ENCODE peak calls at places on chromosomes 2 and 18, in four cellular contexts. I is ovary, X is HepG2, O is PC-9. F is an unnamed sample.

GRCh38 chr2:75627902-75628504 is 18.6 kb upstream of the MRPL19 start:
- DNase-seq in X (peak; percentile 75), I (peak; percentile 77), O (peak; percentile 69), F (peak; percentile 89)

GRCh38 chr2:29777164-29777563 is 144.2 kb downstream of the ALK start:
- DNase-seq in I (no peak), O (no peak), X (no peak), F (no peak)

GRCh38 chr2:199431748-199432213 is 26.0 kb downstream of the SATB2 start:
- DNase-seq in O (no peak), X (no peak), I (no peak), F (no peak)

GRCh38 chr2:228542277-228542676 is 360.8 kb upstream of the SPHKAP start:
- DNase-seq in O (no peak), X (no peak), I (no peak), F (no peak)

GRCh38 chr2:170017848-170018492 is 160.0 kb upstream of the MYO3B start:
- DNase-seq in X (no peak), O (no peak), I (peak; percentile 54), F (no peak)

GRCh38 chr2:510839-511238 is 166.4 kb downstream of the TMEM18 start:
- DNase-seq in O (no peak), X (no peak), I (no peak), F (no peak)

GRCh38 chr2:189580267-189580661 is 322 bp downstream of the SLC40A1 start:
- DNase-seq in I (peak; percentile 47), X (peak; percentile 40), O (peak; percentile 46), F (peak; percentile 38)

GRCh38 chr2:172672999-172673726 is 62.5 kb upstream of the RAPGEF4 start:
- DNase-seq in I (no peak), O (peak; percentile 68), X (no peak), F (no peak)

GRCh38 chr2:197496695-197497094 is 2.9 kb downstream of the HSPD1 start:
- DNase-seq in I (no peak), O (no peak), X (no peak), F (no peak)
- H3K4me3 ChIP-seq in I (no peak overlapping the region), O (peak overlapping the region; percentile 99), X (peak overlapping the region; percentile 68), F (no peak overlapping the region)

GRCh38 chr2:10517351-10518043 is 69.4 kb upstream of the ODC1 start:
- DNase-seq in X (no peak), I (no peak), O (no peak), F (no peak)

GRCh38 chr2:10513201-10513600 is 65.1 kb upstream of the ODC1 start:
- DNase-seq in O (no peak), X (no peak), I (no peak), F (no peak)

GRCh38 chr2:10514743-10515142 is 66.6 kb upstream of the ODC1 start:
- DNase-seq in O (peak; percentile 95), X (no peak), I (no peak), F (no peak)

GRCh38 chr2:10515887-10516286 is 67.8 kb upstream of the ODC1 start:
- DNase-seq in O (no peak), X (no peak), I (no peak), F (no peak)

DNA sequence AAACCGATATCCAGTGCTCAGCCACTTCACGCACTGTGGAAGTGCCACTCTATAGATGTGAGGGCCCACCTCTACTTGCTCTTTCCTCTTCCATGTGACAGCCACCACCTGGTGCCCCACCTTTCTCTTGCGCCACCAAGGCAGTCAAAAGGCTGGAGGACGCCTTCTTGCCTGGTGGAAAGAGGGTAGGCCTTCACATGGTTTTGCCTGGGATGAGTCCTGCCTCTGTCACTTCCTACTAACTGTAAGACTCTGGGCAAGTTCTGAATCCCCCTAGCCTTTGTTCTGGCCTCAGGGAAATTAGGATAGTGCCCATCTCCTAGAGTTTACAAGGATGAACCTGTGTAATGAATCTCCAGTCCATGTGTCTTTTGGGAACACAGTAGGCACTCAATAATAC is 66.2 kb upstream of the ODC1 start:
- DNase-seq in X (no peak), O (no peak), I (no peak), F (no peak)
- H3K9me3 ChIP-seq in X (peaks cover 16% of the 10 kb centered on the region), O (peaks cover 16% of the 10 kb centered on the region), I (no peaks in the 10 kb centered on the region), F (no peaks in the 10 kb centered on the region)

GRCh38 chr2:105142239-105142638 is 99.3 kb upstream of the GPR45 start:
- DNase-seq in O (no peak), X (no peak), I (no peak), F (no peak)

GRCh38 chr2:105143467-105144127 is 97.9 kb upstream of the GPR45 start:
- DNase-seq in O (no peak), I (peak; percentile 41), X (no peak), F (no peak)

GRCh38 chr2:105144941-105145300 is 96.6 kb upstream of the GPR45 start:
- DNase-seq in X (no peak), I (no peak), O (no peak), F (no peak)

GRCh38 chr2:105144128-105144940 is 97.2 kb upstream of the GPR45 start:
- DNase-seq in I (no peak), X (no peak), O (no peak), F (no peak)

GRCh38 chr2:105143094-105143466 is 98.5 kb upstream of the GPR45 start:
- DNase-seq in I (no peak), O (no peak), X (no peak), F (no peak)
- H3K4me3 ChIP-seq in I (no peak overlapping the region), O (no peak overlapping the region), X (no peak overlapping the region), F (no peak overlapping the region)

DNA sequence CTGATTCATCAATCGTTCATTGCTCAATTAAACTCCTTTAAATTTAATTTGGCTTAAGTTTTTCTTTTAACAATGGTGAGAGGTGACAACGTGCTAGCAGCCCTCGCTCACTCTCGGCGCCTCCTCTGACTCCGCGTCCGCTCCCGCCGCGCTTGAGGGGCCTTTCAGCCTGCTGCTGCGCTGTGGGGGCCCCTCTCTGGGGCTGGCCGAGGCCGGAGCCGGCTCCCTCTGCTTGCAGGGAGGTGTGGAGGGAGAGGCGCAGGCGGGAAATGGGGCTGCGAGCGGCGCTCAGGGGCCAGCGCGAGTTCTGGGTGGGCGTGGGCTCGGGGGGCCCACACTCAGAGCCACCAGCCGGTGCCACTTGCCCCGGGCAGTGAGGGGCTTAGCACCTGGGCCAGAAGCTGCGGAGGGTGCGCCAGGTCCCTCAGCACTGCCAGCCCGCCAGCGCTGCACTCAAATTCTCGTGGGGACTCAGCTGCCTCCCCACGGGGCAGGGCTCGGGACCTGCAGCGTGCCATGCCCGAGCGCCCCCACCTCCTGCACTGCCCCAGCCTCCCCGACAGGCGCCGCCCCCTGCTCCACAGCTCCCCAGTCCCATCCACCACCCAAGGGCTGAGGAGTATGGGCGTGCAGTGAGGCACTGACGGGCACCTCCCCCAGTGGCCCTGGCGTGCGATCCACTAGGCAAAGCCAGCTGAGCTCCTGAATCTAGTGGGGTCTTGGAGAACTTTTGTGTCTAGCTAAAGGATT is 19.6 kb downstream of the ANKMY1 start:
- DNase-seq in X (no peak), I (no peak), O (no peak), F (no peak)
- H3K9me3 ChIP-seq in X (no peaks in the 10 kb centered on the region), I (no peaks in the 10 kb centered on the region), O (peaks cover 5% of the 10 kb centered on the region), F (no peaks in the 10 kb centered on the region)

DNA sequence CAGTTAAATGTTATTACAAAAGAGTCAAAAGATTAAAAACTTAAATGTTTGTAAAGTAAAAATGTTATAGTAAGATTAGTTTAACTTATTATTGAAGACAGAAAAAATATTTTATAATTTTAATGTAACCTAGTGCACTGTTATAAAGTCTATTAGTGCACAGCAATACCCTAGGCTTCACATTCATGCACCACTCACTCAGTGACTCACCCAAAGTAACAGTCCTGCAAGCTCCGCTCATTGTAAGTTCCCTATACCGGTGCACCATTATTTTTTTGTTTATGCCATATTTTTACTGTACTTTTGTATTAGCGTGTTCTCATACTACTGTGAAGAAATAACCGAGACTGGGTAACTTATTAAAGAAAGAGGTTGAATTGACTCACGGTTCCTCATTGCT is 759.7 kb upstream of the CDH7 start:
- DNase-seq in O (no peak), X (no peak), I (no peak), F (no peak)
- H3K4me3 ChIP-seq in O (no peak overlapping the region), X (no peak overlapping the region), I (no peak overlapping the region), F (no peak overlapping the region)

DNA sequence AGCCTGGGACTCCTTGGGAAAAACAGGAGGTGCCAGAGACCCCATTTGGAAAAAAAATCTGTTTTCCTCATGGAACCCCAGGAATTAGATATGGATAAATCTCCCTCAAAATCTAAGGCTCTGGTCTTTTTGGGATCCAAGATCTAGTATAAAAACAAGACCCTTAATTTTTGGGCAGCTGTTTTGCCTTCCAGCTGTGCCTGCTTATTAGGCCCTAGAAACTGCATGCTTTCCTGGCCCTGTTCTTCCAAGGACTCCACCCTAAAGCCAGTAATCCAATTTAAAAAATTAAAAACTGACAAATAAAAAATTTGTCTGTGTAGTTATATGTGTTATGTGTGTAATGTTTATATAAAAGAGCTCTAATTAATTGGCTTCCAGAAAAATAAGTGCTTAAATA is 274.6 kb downstream of the STK39 start:
- DNase-seq in X (no peak), O (no peak), I (no peak), F (no peak)
- H3K9me3 ChIP-seq in X (peaks cover 36% of the 10 kb centered on the region), O (no peaks in the 10 kb centered on the region), I (no peaks in the 10 kb centered on the region), F (no peaks in the 10 kb centered on the region)

GRCh38 chr18:24398515-24398914 is 891 bp upstream of the OSBPL1A start:
- DNase-seq in X (no peak), O (no peak), I (no peak), F (no peak)

GRCh38 chr18:24397694-24398365 is at the start of gene OSBPL1A:
- DNase-seq in I (peak; percentile 89), O (peak; percentile 78), X (peak; percentile 28), F (peak; percentile 95)

GRCh38 chr18:24395049-24395780 is 2.4 kb downstream of the OSBPL1A start:
- DNase-seq in X (no peak), O (no peak), I (no peak), F (no peak)

GRCh38 chr18:24397131-24397693 is 412 bp downstream of the OSBPL1A start:
- DNase-seq in I (no peak), O (peak; percentile 36), X (no peak), F (peak; percentile 93)

GRCh38 chr18:24396082-24396623 is 1.5 kb downstream of the OSBPL1A start:
- DNase-seq in O (no peak), X (no peak), I (no peak), F (no peak)
- H3K4me3 ChIP-seq in O (peak overlapping the region; percentile 71), X (no peak overlapping the region), I (no peak overlapping the region), F (no peak overlapping the region)